ENCODE peak calls at places on chromosomes 3 and 15, in six cellular contexts. Q is heart left ventricle, W is transverse colon, E is tibial nerve, M is K562, C is sigmoid colon. A is an unnamed sample.
A peak's percentile ranks its signal among the peaks of the same experiment; 100 is the strongest.

GRCh38 chr3:71438004-71438685 is 145.4 kb downstream of the FOXP1 start:
- DNase-seq in M (no peak), C (no peak), W (no peak), Q (no peak), E (no peak), A (no peak)

GRCh38 chr3:78741066-78741645 is 1026.6 kb downstream of the ROBO1 start:
- DNase-seq in E (no peak), W (no peak), Q (no peak), C (no peak), M (peak; percentile 7), A (peak; percentile 29)

GRCh38 chr15:52682776-52683175 is 3.6 kb upstream of the ATOSA start:
- DNase-seq in Q (no peak), C (no peak), E (no peak), M (no peak), W (no peak), A (no peak)

GRCh38 chr3:127490271-127491023 is 100.1 kb downstream of the TPRA1 start:
- DNase-seq in C (peak; percentile 48), E (no peak), Q (no peak), W (no peak), M (no peak), A (no peak)

GRCh38 chr3:141659821-141660597 is 78.1 kb upstream of the RNF7 start:
- DNase-seq in M (peak; percentile 36), W (peak; percentile 49), E (peak; percentile 34), Q (peak; percentile 64), C (peak; percentile 90), A (no peak)

GRCh38 chr3:170622369-170623159 is 36.7 kb upstream of the SLC7A14 start:
- DNase-seq in E (peak; percentile 18), M (peak; percentile 39), Q (peak; percentile 43), C (peak; percentile 77), W (no peak), A (peak; percentile 26)

GRCh38 chr15:65249641-65250040 is 37.0 kb downstream of the PARP16 start:
- DNase-seq in C (no peak), W (no peak), E (no peak), M (no peak), Q (no peak), A (no peak)

GRCh38 chr15:96218623-96219465 is 111.7 kb upstream of the NR2F2 start:
- DNase-seq in M (no peak), Q (no peak), C (no peak), E (no peak), W (no peak), A (no peak)

GRCh38 chr15:73246411-73246810 is 122.3 kb downstream of the HCN4 start:
- DNase-seq in Q (no peak), C (no peak), E (no peak), M (no peak), W (no peak), A (no peak)

GRCh38 chr15:82804575-82804949 is 1.3 kb downstream of the FSD2 start:
- DNase-seq in Q (no peak), M (no peak), C (no peak), W (no peak), E (no peak), A (no peak)

GRCh38 chr3:105368575-105369500 is 2.1 kb downstream of the ALCAM start:
- DNase-seq in E (no peak), M (no peak), W (peak; percentile 76), Q (peak; percentile 26), C (peak; percentile 66), A (peak; percentile 17)

GRCh38 chr3:20040476-20041196 is 390 bp downstream of the KAT2B start:
- DNase-seq in Q (peak; percentile 82), M (peak; percentile 89), E (peak; percentile 68), W (peak; percentile 85), C (peak; percentile 91), A (peak; percentile 88)

GRCh38 chr3:20038679-20039078 is 1.6 kb upstream of the KAT2B start:
- DNase-seq in M (no peak), W (no peak), C (no peak), Q (no peak), E (no peak), A (peak; percentile 79)

GRCh38 chr3:20039082-20039764 is 1.0 kb upstream of the KAT2B start:
- DNase-seq in W (no peak), M (no peak), E (no peak), Q (no peak), C (no peak), A (peak; percentile 67)

GRCh38 chr3:20041197-20041780 is 1.0 kb downstream of the KAT2B start:
- DNase-seq in Q (peak; percentile 96), M (peak; percentile 70), W (peak; percentile 91), C (peak; percentile 91), E (peak; percentile 83), A (peak; percentile 90)

GRCh38 chr3:20039765-20040475 is at the start of gene KAT2B:
- DNase-seq in E (peak; percentile 63), M (peak; percentile 90), C (peak; percentile 89), Q (peak; percentile 84), W (peak; percentile 85), A (peak; percentile 93)
- TF ChIP-seq POLR2A in E (peak; percentile 55), M (peak; percentile 60), C (peak; percentile 33), Q (no peak), W (peak; percentile 49), A (peak; percentile 53)

GRCh38 chr3:3589715-3590130 is 209.5 kb upstream of the LRRN1 start:
- DNase-seq in W (no peak), C (no peak), M (no peak), Q (no peak), E (no peak), A (no peak)

GRCh38 chr3:3586843-3587626 is 212.2 kb upstream of the LRRN1 start:
- DNase-seq in E (no peak), M (no peak), W (no peak), C (no peak), Q (no peak), A (no peak)
- TF ChIP-seq POLR2A in E (no peak), M (no peak), W (no peak), C (no peak), Q (no peak), A (no peak)

GRCh38 chr3:46947981-46948791 is 28.4 kb downstream of the CCDC12 start:
- DNase-seq in C (no peak), Q (peak; percentile 87), W (peak; percentile 86), E (no peak), M (peak; percentile 82), A (peak; percentile 77)
- TF ChIP-seq POLR2A in C (no peak), Q (no peak), W (peak; percentile 67), E (no peak), M (no peak), A (peak; percentile 35)

GRCh38 chr3:49017646-49017977 is 768 bp downstream of the DALRD3 start:
- DNase-seq in C (peak; percentile 69), E (no peak), M (peak; percentile 38), Q (no peak), W (peak; percentile 75), A (peak; percentile 57)
- TF ChIP-seq POLR2A in C (no peak), E (no peak), M (no peak), Q (no peak), W (peak; percentile 64), A (no peak)

A was measured in erythroblast.